ENCODE peak calls at places on chromosomes 4 and X, in ten cellular contexts. H is astrocyte, J is endothelial cell, I is activated B cell treated with CpG ODN at 0.5 μM for 24 hours, D is gastrocnemius medialis, U is fibroblast of pulmonary artery, E is AG10803, M is fibroblast of lung, Q is mesothelial cell of epicardium, L is neural progenitor cell. Y is an unnamed sample.

GRCh38 chr4:60884545-60884944 is 315.6 kb upstream of the ADGRL3 start:
- DNase-seq in Q (no peak), M (peak; percentile 21), E (peak; percentile 4), U (peak; percentile 15), L (no peak), H (peak; percentile 14), J (no peak), I (no peak), D (no peak), Y (no peak)

GRCh38 chrX:118928126-118928525 is 46.3 kb upstream of the LONRF3 start:
- DNase-seq in L (no peak), U (peak; percentile 21), M (no peak), H (no peak), D (no peak), E (no peak), Q (no peak), I (no peak), J (no peak), Y (no peak)

GRCh38 chr4:114807759-114808404 is 209.3 kb downstream of the UGT8 start:
- DNase-seq in J (peak; percentile 45), Q (no peak), D (no peak), H (no peak), E (peak; percentile 12), U (peak; percentile 13), I (peak; percentile 15), L (peak; percentile 71), M (peak; percentile 6), Y (no peak)

GRCh38 chr4:123827511-123827910 is 430.9 kb downstream of the SPRY1 start:
- DNase-seq in I (no peak), J (no peak), D (no peak), U (no peak), L (no peak), H (no peak), Q (no peak), E (no peak), M (no peak), Y (no peak)

GRCh38 chr4:38529189-38530115 is 134.5 kb upstream of the KLF3 start:
- DNase-seq in H (no peak), Q (no peak), J (peak; percentile 29), U (no peak), I (peak; percentile 21), M (no peak), L (no peak), D (no peak), E (no peak), Y (no peak)

GRCh38 chr4:27006247-27006603 is 145.6 kb downstream of the STIM2 start:
- DNase-seq in J (no peak), E (no peak), M (peak; percentile 46), Q (no peak), H (peak; percentile 27), U (no peak), D (no peak), I (no peak), L (no peak), Y (no peak)

GRCh38 chr4:146916479-146917076 is 29.1 kb downstream of the TTC29 start:
- DNase-seq in U (peak; percentile 72), I (no peak), H (peak; percentile 15), Q (no peak), E (peak; percentile 48), J (peak; percentile 22), D (no peak), L (peak; percentile 49), M (peak; percentile 29), Y (no peak)

GRCh38 chrX:25012793-25013592 is 2.8 kb downstream of the ARX start:
- DNase-seq in U (no peak), J (no peak), E (no peak), L (peak; percentile 63), D (peak; percentile 60), M (no peak), Q (no peak), I (no peak), H (no peak), Y (no peak)

GRCh38 chr4:37693450-37694190 is 7.4 kb upstream of the RELL1 start:
- DNase-seq in H (peak; percentile 92), U (peak; percentile 84), I (no peak), L (no peak), D (no peak), Q (no peak), E (peak; percentile 79), J (no peak), M (peak; percentile 95), Y (no peak)

GRCh38 chr4:56803473-56803872 is 18.0 kb downstream of the SPINK2 start:
- DNase-seq in I (no peak), D (no peak), J (no peak), E (no peak), H (peak; percentile 16), L (no peak), M (peak; percentile 25), Q (no peak), U (peak; percentile 15), Y (no peak)

GRCh38 chrX:151974336-151975227 is at the start of gene GABRE:
- DNase-seq in E (peak; percentile 42), Q (peak; percentile 67), D (no peak), L (peak; percentile 69), M (peak; percentile 58), U (no peak), J (peak; percentile 18), H (no peak), I (no peak), Y (peak; percentile 19)

GRCh38 chr4:11503166-11503565 is 74.5 kb upstream of the HS3ST1 start:
- DNase-seq in U (no peak), Q (no peak), L (no peak), H (no peak), D (no peak), E (no peak), J (no peak), I (no peak), M (no peak), Y (no peak)

GRCh38 chr4:134024251-134024650 is 177.3 kb downstream of the PABPC4L start:
- DNase-seq in U (peak; percentile 17), E (no peak), J (peak; percentile 4), I (no peak), M (peak; percentile 24), L (peak; percentile 43), Q (no peak), H (peak; percentile 4), D (no peak), Y (no peak)

GRCh38 chrX:30626402-30626801 is 26.8 kb upstream of the GK start:
- DNase-seq in I (no peak), H (no peak), D (no peak), L (no peak), J (no peak), U (no peak), Q (no peak), M (no peak), E (no peak), Y (no peak)

DNA sequence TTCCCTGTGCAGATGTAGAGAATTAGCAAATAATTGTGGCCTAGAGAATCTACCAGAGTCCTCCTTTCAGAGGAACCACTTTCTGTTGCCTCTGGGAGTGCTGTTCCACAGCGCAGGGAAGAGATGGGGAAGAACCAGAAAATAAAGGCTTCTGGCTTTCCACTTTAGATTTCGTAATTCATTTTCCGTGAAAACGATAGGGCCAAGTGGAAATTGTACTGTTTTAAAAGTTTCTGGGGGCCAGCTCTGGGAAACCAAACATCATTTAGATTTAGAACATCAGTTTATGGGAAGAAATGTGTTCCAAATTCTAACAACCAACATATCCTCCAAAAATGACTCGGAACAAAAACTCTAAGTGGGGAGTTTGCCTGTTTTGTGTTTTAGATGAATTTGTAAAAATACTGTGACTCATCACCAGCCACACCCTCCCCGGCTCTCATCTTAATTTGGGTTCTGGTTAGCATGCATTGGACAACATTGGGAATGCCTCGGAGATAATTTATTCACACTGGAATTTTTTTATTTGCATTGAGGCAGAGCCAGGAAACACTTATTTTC is 65.2 kb upstream of the LNX1 start:
- DNase-seq in Q (no peak), D (no peak), E (peak; percentile 85), L (no peak), J (no peak), U (peak; percentile 71), M (no peak), I (no peak), H (peak; percentile 8), Y (no peak)
- TF ChIP-seq CTCF in Q (no peak), D (peak; percentile 28), E (peak; percentile 93), L (peak; percentile 32), J (no peak), U (peak; percentile 73), M (peak; percentile 71), I (no peak), H (peak; percentile 40), Y (no peak)

GRCh38 chr4:189092596-189092995 is 848.1 kb upstream of the FRG1 start:
- DNase-seq in L (no peak), I (no peak), J (no peak), U (peak; percentile 6), D (no peak), E (peak; percentile 18), Q (no peak), M (no peak), H (no peak), Y (no peak)

GRCh38 chr4:189096108-189096507 is 844.6 kb upstream of the FRG1 start:
- DNase-seq in I (no peak), E (no peak), M (no peak), U (no peak), D (no peak), Q (no peak), J (no peak), L (no peak), H (no peak), Y (no peak)

DNA sequence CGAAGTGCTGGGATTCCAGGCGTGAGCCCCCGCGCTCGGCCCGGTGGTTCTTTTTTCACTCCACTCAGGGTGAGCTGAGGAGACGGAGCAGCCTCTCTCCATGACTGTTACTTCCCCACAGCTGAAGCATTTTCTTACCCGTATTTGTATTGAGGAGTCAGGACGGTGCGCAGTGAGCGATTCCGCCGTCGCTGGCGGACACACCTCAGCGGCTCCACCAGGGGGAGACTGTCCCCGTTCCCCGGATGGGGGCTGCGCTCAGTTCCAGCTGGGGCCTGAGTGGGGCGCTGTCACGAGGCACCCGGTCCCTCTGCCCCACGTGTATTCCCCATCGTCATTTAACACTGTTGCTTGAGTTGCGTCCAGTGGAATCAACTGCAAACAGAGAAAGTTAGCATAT is 844.0 kb upstream of the FRG1 start:
- DNase-seq in Q (no peak), U (no peak), I (no peak), E (no peak), J (no peak), M (no peak), L (no peak), D (no peak), H (no peak), Y (no peak)
- TF ChIP-seq CTCF in Q (peak; percentile 38), U (no peak), I (no peak), E (no peak), J (peak; percentile 18), M (no peak), L (peak; percentile 15), D (no peak), H (no peak), Y (no peak)

GRCh38 chr4:181877329-181877848 is 365.8 kb upstream of the TENM3 start:
- DNase-seq in E (no peak), H (peak; percentile 93), Q (no peak), J (no peak), M (peak; percentile 95), U (no peak), I (no peak), D (no peak), L (no peak), Y (no peak)
- TF ChIP-seq CTCF in E (no peak), H (no peak), Q (no peak), J (no peak), M (no peak), U (no peak), I (no peak), D (no peak), L (no peak), Y (no peak)

DNA sequence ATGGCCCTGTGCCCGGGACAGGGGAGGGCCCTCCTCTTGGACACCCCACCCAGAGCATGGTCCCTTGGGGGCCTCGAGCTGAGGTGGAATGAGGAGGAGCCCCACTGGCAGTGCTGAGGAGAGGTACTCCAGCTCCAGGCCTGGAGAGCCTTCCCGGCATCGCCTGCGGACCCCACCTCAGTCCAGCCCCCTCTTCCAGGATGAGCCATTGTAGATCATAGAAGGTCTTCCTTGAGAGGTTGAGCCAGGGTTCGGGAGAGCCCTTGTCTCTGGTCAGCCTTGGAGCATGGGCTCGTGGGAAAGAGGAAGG is 16.9 kb downstream of the SMIM10L2A start:
- DNase-seq in E (no peak), M (no peak), D (no peak), Q (no peak), U (no peak), H (no peak), L (no peak), I (no peak), J (no peak), Y (no peak)
- TF ChIP-seq CTCF in E (no peak), M (no peak), D (no peak), Q (no peak), U (no peak), H (no peak), L (no peak), I (no peak), J (no peak), Y (no peak)